ENCODE peak calls at places on chromosomes 1 and 21, in four cellular contexts. One of them, this sample, is unnamed.
A peak's percentile ranks its signal among the peaks of the same experiment; 100 is the strongest.

GRCh38 chr1:51517361-51518032 is 1.6 kb downstream of the EPS15 start:
- DNase-seq in anterior cingulate cortex: no peak
- DNase-seq in stimulated activated CD8-positive, alpha-beta memory T cell treated with anti-CD3 and anti-CD28 coated beads, Interleukin-12 subunit alpha, Interleukin-12 subunit beta, amount 100 ng/mL, for 4 hours: no peak
- DNase-seq in AG09309: no peak
- DNase-seq in this sample: no peak

GRCh38 chr1:81670286-81670685 is 130.4 kb upstream of the ADGRL2 start:
- DNase-seq in AG09309: peak; percentile 78
- DNase-seq in anterior cingulate cortex: no peak
- DNase-seq in stimulated activated CD8-positive, alpha-beta memory T cell treated with anti-CD3 and anti-CD28 coated beads, Interleukin-12 subunit alpha, Interleukin-12 subunit beta, amount 100 ng/mL, for 4 hours: no peak
- DNase-seq in this sample: no peak

GRCh38 chr1:115089443-115090340 is at the start of gene TSPAN2:
- DNase-seq in AG09309: no peak
- DNase-seq in stimulated activated CD8-positive, alpha-beta memory T cell treated with anti-CD3 and anti-CD28 coated beads, Interleukin-12 subunit alpha, Interleukin-12 subunit beta, amount 100 ng/mL, for 4 hours: peak; percentile 52
- DNase-seq in anterior cingulate cortex: no peak
- DNase-seq in this sample: peak; percentile 44

GRCh38 chr1:37189111-37189510 is 154.8 kb upstream of the GRIK3 start:
- DNase-seq in anterior cingulate cortex: no peak
- DNase-seq in AG09309: no peak
- DNase-seq in stimulated activated CD8-positive, alpha-beta memory T cell treated with anti-CD3 and anti-CD28 coated beads, Interleukin-12 subunit alpha, Interleukin-12 subunit beta, amount 100 ng/mL, for 4 hours: no peak
- DNase-seq in this sample: no peak

GRCh38 chr1:154565876-154566275 is 1.7 kb upstream of the CHRNB2 start:
- DNase-seq in stimulated activated CD8-positive, alpha-beta memory T cell treated with anti-CD3 and anti-CD28 coated beads, Interleukin-12 subunit alpha, Interleukin-12 subunit beta, amount 100 ng/mL, for 4 hours: no peak
- DNase-seq in AG09309: no peak
- DNase-seq in anterior cingulate cortex: no peak
- DNase-seq in this sample: no peak

GRCh38 chr1:27357281-27358037 is 9.3 kb downstream of the MAP3K6 start:
- DNase-seq in anterior cingulate cortex: no peak
- DNase-seq in stimulated activated CD8-positive, alpha-beta memory T cell treated with anti-CD3 and anti-CD28 coated beads, Interleukin-12 subunit alpha, Interleukin-12 subunit beta, amount 100 ng/mL, for 4 hours: peak; percentile 67
- DNase-seq in AG09309: no peak
- DNase-seq in this sample: peak; percentile 80

GRCh38 chr21:32253215-32253641 is 25.6 kb downstream of the MIS18A start:
- DNase-seq in anterior cingulate cortex: no peak
- DNase-seq in stimulated activated CD8-positive, alpha-beta memory T cell treated with anti-CD3 and anti-CD28 coated beads, Interleukin-12 subunit alpha, Interleukin-12 subunit beta, amount 100 ng/mL, for 4 hours: no peak
- DNase-seq in AG09309: no peak
- DNase-seq in this sample: no peak

GRCh38 chr1:205191617-205192016 is 19.9 kb downstream of the DSTYK start:
- DNase-seq in anterior cingulate cortex: no peak
- DNase-seq in AG09309: no peak
- DNase-seq in stimulated activated CD8-positive, alpha-beta memory T cell treated with anti-CD3 and anti-CD28 coated beads, Interleukin-12 subunit alpha, Interleukin-12 subunit beta, amount 100 ng/mL, for 4 hours: no peak
- DNase-seq in this sample: no peak

GRCh38 chr1:93607814-93608187 is 73.8 kb downstream of the BCAR3 start:
- DNase-seq in stimulated activated CD8-positive, alpha-beta memory T cell treated with anti-CD3 and anti-CD28 coated beads, Interleukin-12 subunit alpha, Interleukin-12 subunit beta, amount 100 ng/mL, for 4 hours: no peak
- DNase-seq in anterior cingulate cortex: no peak
- DNase-seq in AG09309: no peak
- DNase-seq in this sample: no peak

GRCh38 chr1:28096210-28097099 is 8.0 kb upstream of the EYA3 start:
- DNase-seq in AG09309: no peak
- DNase-seq in stimulated activated CD8-positive, alpha-beta memory T cell treated with anti-CD3 and anti-CD28 coated beads, Interleukin-12 subunit alpha, Interleukin-12 subunit beta, amount 100 ng/mL, for 4 hours: no peak
- DNase-seq in anterior cingulate cortex: no peak
- DNase-seq in this sample: no peak

GRCh38 chr21:17797967-17798366 is 21.2 kb downstream of the C21orf91 start:
- DNase-seq in anterior cingulate cortex: no peak
- DNase-seq in AG09309: no peak
- DNase-seq in stimulated activated CD8-positive, alpha-beta memory T cell treated with anti-CD3 and anti-CD28 coated beads, Interleukin-12 subunit alpha, Interleukin-12 subunit beta, amount 100 ng/mL, for 4 hours: no peak
- DNase-seq in this sample: no peak

This sample was measured in activated B cell treated with CpG ODN at 0.5 μM for 24 hours.